ENCODE peak calls at places on chromosomes 2 and 18, in four cellular contexts. V is AG04449, J is left ventricle myocardium inferior, Z is fibroblast of mammary gland. H is an unnamed sample.

GRCh38 chr2:219784178-219784577 is 156.7 kb downstream of the SLC4A3 start:
- DNase-seq in Z (no peak), V (no peak), J (no peak), H (no peak)

GRCh38 chr2:205806126-205806905 is 124.0 kb downstream of the NRP2 start:
- DNase-seq in J (no peak), V (no peak), Z (no peak), H (no peak)

GRCh38 chr18:76621184-76621583 is 126.1 kb upstream of the ZNF516 start:
- DNase-seq in J (no peak), Z (peak), V (no peak), H (no peak)

GRCh38 chr2:166417669-166418068 is 41.9 kb upstream of the SCN9A start:
- DNase-seq in J (no peak), Z (peak), V (no peak), H (peak)

GRCh38 chr18:36333418-36333817 is 35.9 kb downstream of the FHOD3 start:
- DNase-seq in Z (peak), V (no peak), J (no peak), H (peak)

GRCh38 chr2:28108143-28108542 is 217.6 kb downstream of the BABAM2 start:
- DNase-seq in V (peak), J (no peak), Z (peak), H (no peak)

GRCh38 chr2:38626326-38627031 is 23.8 kb upstream of the HNRNPLL start:
- DNase-seq in V (no peak), Z (no peak), J (no peak), H (no peak)

GRCh38 chr2:170822885-170823799 is 6.5 kb downstream of the GAD1 start:
- DNase-seq in Z (no peak), J (no peak), V (no peak), H (no peak)

GRCh38 chr2:216698291-216698690 is 2.9 kb upstream of the IGFBP5 start:
- DNase-seq in J (no peak), V (no peak), Z (no peak), H (no peak)

GRCh38 chr2:60961457-60961856 is 56.1 kb upstream of the PEX13 start:
- DNase-seq in V (peak), Z (peak), J (no peak), H (peak)

GRCh38 chr2:201195329-201195728 is 12.4 kb downstream of the CASP10 start:
- DNase-seq in J (no peak), V (no peak), Z (no peak), H (no peak)

GRCh38 chr2:8566788-8567468 is 114.9 kb upstream of the ID2 start:
- DNase-seq in Z (no peak), V (no peak), J (no peak), H (no peak)

GRCh38 chr2:217309056-217309455 is 449.2 kb upstream of the TNP1 start:
- DNase-seq in Z (no peak), V (no peak), J (no peak), H (no peak)

GRCh38 chr18:12990662-12990976 is 543 bp upstream of the CEP192 start:
- DNase-seq in J (no peak), V (no peak), Z (no peak), H (no peak)

GRCh38 chr2:176473177-176473576 is 203.9 kb downstream of the MTX2 start:
- DNase-seq in V (no peak), J (no peak), Z (peak), H (no peak)

GRCh38 chr18:58640891-58641610 is 12.2 kb upstream of the ALPK2 start:
- DNase-seq in Z (no peak), J (no peak), V (no peak), H (no peak)

GRCh38 chr2:85911836-85912692 is 23.3 kb upstream of the ST3GAL5 start:
- DNase-seq in J (no peak), Z (peak), V (no peak), H (no peak)

GRCh38 chr2:73851274-73851673 is 22.5 kb downstream of the STAMBP start:
- DNase-seq in Z (no peak), J (no peak), V (no peak), H (no peak)

GRCh38 chr2:40096360-40096759 is 317.3 kb upstream of the THUMPD2 start:
- DNase-seq in V (no peak), Z (peak), J (no peak), H (peak)

GRCh38 chr2:168346725-168347477 is 99.5 kb upstream of the STK39 start:
- DNase-seq in J (peak), V (no peak), Z (peak), H (peak)

GRCh38 chr18:63001861-63002260 is 286.5 kb downstream of the PHLPP1 start:
- DNase-seq in V (no peak), Z (no peak), J (no peak), H (no peak)

GRCh38 chr2:70790079-70790963 is at the start of gene FIGLA:
- DNase-seq in V (no peak), J (no peak), Z (no peak), H (no peak)
- H3K4me3 ChIP-seq in V (no peak), J (peak), Z (no peak), H (peak)

DNA sequence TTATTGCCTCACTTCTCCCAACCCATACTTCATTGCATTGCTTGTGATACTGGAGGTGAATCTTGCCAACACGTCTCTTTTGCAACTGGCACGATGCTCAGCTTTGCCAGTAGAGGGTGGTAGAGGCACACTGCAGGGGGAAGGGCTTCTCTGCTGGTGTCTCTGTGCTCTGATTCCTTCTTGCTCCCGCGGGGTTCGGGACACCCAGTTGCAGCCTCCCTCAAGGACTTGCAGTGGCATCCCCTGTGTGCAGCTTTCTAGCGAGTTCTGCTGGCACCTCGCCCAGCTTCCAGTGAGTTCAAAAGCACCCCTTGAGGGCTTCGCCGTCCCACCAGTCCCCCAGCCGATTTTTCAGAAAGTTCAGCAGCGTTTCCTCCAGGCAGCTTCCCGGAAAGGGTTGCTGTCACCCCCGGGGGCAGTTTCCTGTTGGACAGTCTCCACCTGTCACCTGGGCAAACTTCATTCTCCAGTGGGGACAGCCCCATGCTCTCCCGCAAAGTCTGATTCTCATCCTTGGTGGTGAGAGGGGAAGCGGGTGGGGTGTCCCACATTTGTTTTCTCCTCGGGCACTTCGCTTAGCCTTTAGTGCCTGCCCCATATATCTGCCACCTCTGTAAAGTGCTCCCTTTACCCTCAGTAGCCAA is 35.4 kb upstream of the EN1 start:
- DNase-seq in J (peak), Z (peak), V (peak), H (peak)
- H3K4me3 ChIP-seq in J (peak), Z (peak), V (peak), H (peak)

DNA sequence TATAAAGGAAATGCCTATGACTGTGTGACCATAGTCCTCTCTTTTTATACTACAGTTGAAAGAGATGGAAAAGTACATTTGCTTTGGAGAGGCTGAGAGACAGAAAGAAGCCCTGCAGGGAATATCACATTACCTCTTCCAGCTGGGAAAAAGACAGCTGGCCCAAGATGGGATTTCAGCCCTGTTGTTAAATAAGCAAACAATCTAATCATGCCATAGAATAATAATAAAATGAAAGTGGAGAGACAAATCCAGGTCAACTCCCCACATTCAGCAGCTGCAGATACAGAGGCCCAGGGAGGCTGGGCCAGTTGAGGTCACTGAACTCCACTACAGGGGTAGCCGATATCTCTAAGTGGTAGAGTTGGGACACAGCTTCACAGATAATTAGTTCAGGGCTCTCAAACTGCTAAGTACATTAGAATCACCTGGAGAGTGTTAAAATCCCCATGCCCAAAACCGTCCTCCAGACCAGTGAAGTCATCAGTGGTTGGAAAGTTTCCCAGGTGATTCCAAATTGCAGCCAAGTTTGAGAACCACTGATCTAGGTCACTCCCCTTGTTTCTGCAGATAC is 81.9 kb downstream of the MOGAT1 start:
- DNase-seq in V (no peak), J (peak), Z (peak), H (peak)
- H3K4me3 ChIP-seq in V (no peak), J (peak), Z (no peak), H (no peak)

DNA sequence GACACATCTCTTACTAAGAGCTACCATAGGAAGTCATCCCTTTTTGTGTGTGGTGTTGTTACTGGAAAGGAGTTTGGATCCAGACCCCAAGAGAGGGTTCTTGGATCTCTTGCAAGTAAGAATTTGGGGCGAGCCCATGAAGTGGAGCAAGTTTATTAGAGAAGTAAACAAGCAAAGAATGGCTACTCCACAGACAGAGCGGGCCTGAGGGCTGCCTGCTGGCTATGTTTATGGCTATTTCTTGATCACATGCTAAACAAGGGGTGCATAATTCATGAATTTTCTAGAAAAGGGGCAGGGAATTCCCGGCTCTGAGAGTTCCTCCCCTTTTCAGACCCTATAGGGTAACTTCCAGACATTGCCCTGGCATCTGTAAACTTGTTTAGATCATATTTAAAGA is 30.6 kb upstream of the PXDN start:
- DNase-seq in Z (no peak), V (no peak), J (no peak), H (no peak)
- H3K4me3 ChIP-seq in Z (no peak), V (no peak), J (no peak), H (no peak)

GRCh38 chr2:33064349-33064801 is 117.6 kb downstream of the LTBP1 start:
- DNase-seq in Z (no peak), V (no peak), J (no peak), H (no peak)
- H3K4me3 ChIP-seq in Z (no peak), V (no peak), J (no peak), H (no peak)